ENCODE peak calls at places on chromosomes 2 and 18, in nine cellular contexts. One of them, this sample, is unnamed.

GRCh38 chr2:168712053-168712452 is 90.4 kb upstream of the NOSTRIN start:
- DNase-seq in GM12878: peak; percentile 91
- DNase-seq in sigmoid colon: no peak
- DNase-seq in K562: no peak
- DNase-seq in upper lobe of left lung: no peak
- DNase-seq in endothelial cell of umbilical vein: no peak
- DNase-seq in spleen: no peak
- DNase-seq in transverse colon: no peak
- DNase-seq in breast epithelium: no peak
- DNase-seq in this sample: no peak

GRCh38 chr18:45920367-45920766 is 46.8 kb downstream of the EPG5 start:
- DNase-seq in endothelial cell of umbilical vein: peak; percentile 72
- DNase-seq in breast epithelium: peak; percentile 82
- DNase-seq in sigmoid colon: peak; percentile 88
- DNase-seq in transverse colon: peak; percentile 60
- DNase-seq in spleen: peak; percentile 83
- DNase-seq in GM12878: no peak
- DNase-seq in upper lobe of left lung: peak; percentile 70
- DNase-seq in K562: no peak
- DNase-seq in this sample: no peak

GRCh38 chr2:69652206-69652605 is 8.7 kb upstream of the AAK1 start:
- DNase-seq in breast epithelium: no peak
- DNase-seq in sigmoid colon: no peak
- DNase-seq in spleen: no peak
- DNase-seq in GM12878: no peak
- DNase-seq in upper lobe of left lung: no peak
- DNase-seq in transverse colon: no peak
- DNase-seq in K562: no peak
- DNase-seq in endothelial cell of umbilical vein: no peak
- DNase-seq in this sample: no peak

GRCh38 chr2:29388071-29388470 is 272.9 kb downstream of the CLIP4 start:
- DNase-seq in transverse colon: no peak
- DNase-seq in GM12878: no peak
- DNase-seq in sigmoid colon: no peak
- DNase-seq in K562: no peak
- DNase-seq in breast epithelium: no peak
- DNase-seq in upper lobe of left lung: no peak
- DNase-seq in spleen: no peak
- DNase-seq in endothelial cell of umbilical vein: no peak
- DNase-seq in this sample: no peak

GRCh38 chr18:65439184-65439583 is 311.6 kb upstream of the CDH7 start:
- DNase-seq in transverse colon: no peak
- DNase-seq in upper lobe of left lung: no peak
- DNase-seq in breast epithelium: no peak
- DNase-seq in spleen: no peak
- DNase-seq in endothelial cell of umbilical vein: no peak
- DNase-seq in GM12878: no peak
- DNase-seq in sigmoid colon: no peak
- DNase-seq in K562: no peak
- DNase-seq in this sample: no peak

GRCh38 chr2:167732251-167732788 is 515.1 kb downstream of the STK39 start:
- DNase-seq in sigmoid colon: no peak
- DNase-seq in transverse colon: no peak
- DNase-seq in endothelial cell of umbilical vein: no peak
- DNase-seq in breast epithelium: no peak
- DNase-seq in GM12878: no peak
- DNase-seq in spleen: no peak
- DNase-seq in K562: no peak
- DNase-seq in upper lobe of left lung: no peak
- DNase-seq in this sample: no peak

GRCh38 chr2:53672881-53673522 is 94.6 kb upstream of the CHAC2 start:
- DNase-seq in spleen: no peak
- DNase-seq in sigmoid colon: no peak
- DNase-seq in upper lobe of left lung: no peak
- DNase-seq in breast epithelium: no peak
- DNase-seq in K562: no peak
- DNase-seq in GM12878: no peak
- DNase-seq in endothelial cell of umbilical vein: no peak
- DNase-seq in transverse colon: no peak
- DNase-seq in this sample: no peak

GRCh38 chr18:52510139-52510538 is 170.1 kb downstream of the DCC start:
- DNase-seq in breast epithelium: no peak
- DNase-seq in GM12878: no peak
- DNase-seq in upper lobe of left lung: no peak
- DNase-seq in spleen: no peak
- DNase-seq in sigmoid colon: no peak
- DNase-seq in endothelial cell of umbilical vein: no peak
- DNase-seq in K562: no peak
- DNase-seq in transverse colon: no peak
- DNase-seq in this sample: no peak

GRCh38 chr2:201118957-201119848 is 3.2 kb downstream of the CFLAR start:
- DNase-seq in transverse colon: no peak
- DNase-seq in spleen: no peak
- DNase-seq in upper lobe of left lung: no peak
- DNase-seq in sigmoid colon: no peak
- DNase-seq in K562: no peak
- DNase-seq in breast epithelium: no peak
- DNase-seq in endothelial cell of umbilical vein: peak; percentile 68
- DNase-seq in GM12878: no peak
- DNase-seq in this sample: no peak

GRCh38 chr18:62521588-62521987 is 1.2 kb upstream of the ZCCHC2 start:
- DNase-seq in breast epithelium: no peak
- DNase-seq in transverse colon: no peak
- DNase-seq in upper lobe of left lung: no peak
- DNase-seq in sigmoid colon: no peak
- DNase-seq in endothelial cell of umbilical vein: no peak
- DNase-seq in K562: no peak
- DNase-seq in spleen: no peak
- DNase-seq in GM12878: no peak
- DNase-seq in this sample: no peak

GRCh38 chr2:158325031-158325781 is 131.3 kb downstream of the CCDC148 start:
- DNase-seq in endothelial cell of umbilical vein: no peak
- DNase-seq in GM12878: no peak
- DNase-seq in sigmoid colon: no peak
- DNase-seq in transverse colon: no peak
- DNase-seq in breast epithelium: no peak
- DNase-seq in K562: no peak
- DNase-seq in spleen: no peak
- DNase-seq in upper lobe of left lung: no peak
- DNase-seq in this sample: no peak

GRCh38 chr2:102229141-102229764 is 42.4 kb downstream of the IL1RL2 start:
- DNase-seq in breast epithelium: no peak
- DNase-seq in K562: no peak
- DNase-seq in upper lobe of left lung: no peak
- DNase-seq in spleen: no peak
- DNase-seq in endothelial cell of umbilical vein: no peak
- DNase-seq in transverse colon: no peak
- DNase-seq in GM12878: no peak
- DNase-seq in sigmoid colon: no peak
- DNase-seq in this sample: no peak

GRCh38 chr2:121387591-121388325 is 102.8 kb upstream of the TFCP2L1 start:
- DNase-seq in endothelial cell of umbilical vein: no peak
- DNase-seq in K562: no peak
- DNase-seq in breast epithelium: no peak
- DNase-seq in GM12878: no peak
- DNase-seq in upper lobe of left lung: no peak
- DNase-seq in sigmoid colon: no peak
- DNase-seq in transverse colon: no peak
- DNase-seq in spleen: no peak
- DNase-seq in this sample: no peak

GRCh38 chr2:120441744-120442471 is 96.0 kb downstream of the INHBB start:
- DNase-seq in endothelial cell of umbilical vein: no peak
- DNase-seq in GM12878: no peak
- DNase-seq in transverse colon: peak; percentile 46
- DNase-seq in breast epithelium: peak; percentile 64
- DNase-seq in spleen: peak; percentile 66
- DNase-seq in upper lobe of left lung: peak; percentile 66
- DNase-seq in K562: no peak
- DNase-seq in sigmoid colon: peak; percentile 53
- DNase-seq in this sample: no peak

GRCh38 chr2:177400337-177400923 is 7.9 kb downstream of the AGPS start:
- DNase-seq in GM12878: no peak
- DNase-seq in endothelial cell of umbilical vein: no peak
- DNase-seq in transverse colon: no peak
- DNase-seq in sigmoid colon: no peak
- DNase-seq in upper lobe of left lung: no peak
- DNase-seq in K562: no peak
- DNase-seq in spleen: no peak
- DNase-seq in breast epithelium: no peak
- DNase-seq in this sample: no peak

GRCh38 chr2:192070099-192070498 is 124.6 kb downstream of the TMEFF2 start:
- DNase-seq in GM12878: no peak
- DNase-seq in K562: no peak
- DNase-seq in spleen: no peak
- DNase-seq in breast epithelium: no peak
- DNase-seq in transverse colon: no peak
- DNase-seq in endothelial cell of umbilical vein: no peak
- DNase-seq in sigmoid colon: no peak
- DNase-seq in upper lobe of left lung: no peak
- DNase-seq in this sample: no peak

GRCh38 chr18:69874058-69874457 is 73.6 kb downstream of the CD226 start:
- DNase-seq in endothelial cell of umbilical vein: no peak
- DNase-seq in K562: no peak
- DNase-seq in spleen: no peak
- DNase-seq in upper lobe of left lung: no peak
- DNase-seq in transverse colon: no peak
- DNase-seq in GM12878: no peak
- DNase-seq in sigmoid colon: no peak
- DNase-seq in breast epithelium: no peak
- DNase-seq in this sample: no peak

GRCh38 chr2:37781028-37781427 is 109.6 kb upstream of the CDC42EP3 start:
- DNase-seq in breast epithelium: no peak
- DNase-seq in endothelial cell of umbilical vein: peak; percentile 59
- DNase-seq in transverse colon: no peak
- DNase-seq in upper lobe of left lung: no peak
- DNase-seq in GM12878: no peak
- DNase-seq in spleen: no peak
- DNase-seq in K562: no peak
- DNase-seq in sigmoid colon: no peak
- DNase-seq in this sample: no peak

GRCh38 chr2:240247868-240248820 is 107.7 kb upstream of the OTOS start:
- DNase-seq in breast epithelium: no peak
- DNase-seq in GM12878: no peak
- DNase-seq in sigmoid colon: peak; percentile 47
- DNase-seq in transverse colon: no peak
- DNase-seq in upper lobe of left lung: no peak
- DNase-seq in spleen: peak; percentile 56
- DNase-seq in endothelial cell of umbilical vein: no peak
- DNase-seq in K562: no peak
- DNase-seq in this sample: no peak

DNA sequence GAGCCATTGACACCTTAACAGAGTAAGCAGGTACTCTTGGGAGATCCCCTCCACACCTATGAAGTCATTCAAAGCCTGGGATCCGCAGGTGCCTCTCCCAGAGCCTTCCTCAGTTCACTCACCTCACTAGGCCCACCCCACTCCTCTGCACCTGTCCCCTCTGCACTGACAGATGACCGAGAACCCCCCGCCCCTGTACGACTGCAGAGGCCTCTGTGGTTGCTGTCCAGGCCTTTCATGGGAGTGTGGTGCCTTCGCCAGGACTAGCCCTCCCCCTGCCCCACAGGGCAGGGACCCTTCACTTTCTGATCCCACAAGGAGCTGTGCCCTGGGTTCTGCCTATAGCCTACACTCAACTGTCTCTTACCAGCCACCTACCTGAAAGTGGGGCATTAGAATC is 238.5 kb downstream of the ZBTB7C start:
- DNase-seq in upper lobe of left lung: no peak
- DNase-seq in transverse colon: no peak
- DNase-seq in endothelial cell of umbilical vein: no peak
- DNase-seq in breast epithelium: no peak
- DNase-seq in GM12878: no peak
- DNase-seq in K562: no peak
- DNase-seq in sigmoid colon: peak; percentile 56
- DNase-seq in spleen: no peak
- DNase-seq in this sample: no peak
- H3K27ac ChIP-seq in upper lobe of left lung: no peak overlapping the region
- H3K27ac ChIP-seq in transverse colon: no peak overlapping the region
- H3K27ac ChIP-seq in endothelial cell of umbilical vein: no peak overlapping the region
- H3K27ac ChIP-seq in breast epithelium: no peak overlapping the region
- H3K27ac ChIP-seq in GM12878: no peak overlapping the region
- H3K27ac ChIP-seq in K562: no peak overlapping the region
- H3K27ac ChIP-seq in sigmoid colon: no peak overlapping the region
- H3K27ac ChIP-seq in spleen: no peak overlapping the region
- H3K27ac ChIP-seq in this sample: no peak overlapping the region

GRCh38 chr2:10557506-10558265 is 109.6 kb upstream of the ODC1 start:
- DNase-seq in K562: no peak
- DNase-seq in breast epithelium: no peak
- DNase-seq in endothelial cell of umbilical vein: no peak
- DNase-seq in transverse colon: no peak
- DNase-seq in sigmoid colon: no peak
- DNase-seq in GM12878: no peak
- DNase-seq in upper lobe of left lung: no peak
- DNase-seq in spleen: no peak
- DNase-seq in this sample: no peak
- H3K9me3 ChIP-seq in K562: no peaks in the 10 kb centered on the region
- H3K9me3 ChIP-seq in breast epithelium: no peaks in the 10 kb centered on the region
- H3K9me3 ChIP-seq in endothelial cell of umbilical vein: no peaks in the 10 kb centered on the region
- H3K9me3 ChIP-seq in transverse colon: no peaks in the 10 kb centered on the region
- H3K9me3 ChIP-seq in sigmoid colon: no peaks in the 10 kb centered on the region
- H3K9me3 ChIP-seq in GM12878: no peaks in the 10 kb centered on the region
- H3K9me3 ChIP-seq in upper lobe of left lung: no peaks in the 10 kb centered on the region
- H3K9me3 ChIP-seq in spleen: no peaks in the 10 kb centered on the region
- H3K9me3 ChIP-seq in this sample: no peaks in the 10 kb centered on the region

GRCh38 chr2:26144031-26144430 is 28.9 kb upstream of the GAREM2 start:
- DNase-seq in K562: no peak
- DNase-seq in transverse colon: peak; percentile 54
- DNase-seq in GM12878: no peak
- DNase-seq in upper lobe of left lung: no peak
- DNase-seq in breast epithelium: no peak
- DNase-seq in spleen: no peak
- DNase-seq in endothelial cell of umbilical vein: no peak
- DNase-seq in sigmoid colon: no peak
- DNase-seq in this sample: no peak
- TF ChIP-seq POLR2AphosphoS5 in K562: no peak
- TF ChIP-seq POLR2AphosphoS5 in transverse colon: no peak
- TF ChIP-seq POLR2AphosphoS5 in GM12878: no peak
- TF ChIP-seq POLR2AphosphoS5 in upper lobe of left lung: no peak
- TF ChIP-seq POLR2AphosphoS5 in breast epithelium: no peak
- TF ChIP-seq POLR2AphosphoS5 in spleen: no peak
- TF ChIP-seq POLR2AphosphoS5 in endothelial cell of umbilical vein: no peak
- TF ChIP-seq POLR2AphosphoS5 in sigmoid colon: no peak
- TF ChIP-seq POLR2AphosphoS5 in this sample: no peak

DNA sequence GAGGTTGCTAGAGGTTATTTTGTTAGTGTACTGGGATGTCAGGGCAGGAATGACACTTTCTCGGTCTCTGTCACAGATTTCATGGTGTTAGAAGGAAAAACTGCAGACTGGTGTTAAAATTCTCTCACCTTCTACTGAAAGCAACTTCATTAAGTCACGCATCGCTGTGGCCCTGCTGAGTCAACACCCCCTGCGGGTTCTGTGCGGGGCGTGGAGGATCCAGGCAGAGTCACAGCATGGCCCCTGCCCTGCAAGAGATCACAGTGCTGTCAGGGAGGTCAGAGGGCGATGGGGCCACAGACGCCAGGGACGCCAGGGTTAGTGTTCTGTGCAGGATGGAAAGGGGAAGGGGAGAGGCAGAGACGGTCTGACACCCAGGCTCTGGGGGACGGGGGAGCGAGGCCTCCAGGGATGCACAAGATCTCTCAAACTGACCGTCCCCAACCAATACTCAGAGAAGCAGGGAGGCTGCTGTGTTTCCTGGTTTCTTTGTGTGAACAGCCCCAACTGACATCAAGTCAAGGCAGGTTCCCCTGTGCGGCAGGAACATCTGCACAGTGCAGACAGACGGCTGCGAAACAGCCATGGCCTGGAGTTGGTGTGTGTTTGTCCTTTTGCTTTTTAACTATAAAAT is 354.9 kb upstream of the SALL3 start:
- DNase-seq in breast epithelium: no peak
- DNase-seq in GM12878: no peak
- DNase-seq in endothelial cell of umbilical vein: no peak
- DNase-seq in upper lobe of left lung: peak; percentile 19
- DNase-seq in K562: no peak
- DNase-seq in spleen: no peak
- DNase-seq in transverse colon: no peak
- DNase-seq in sigmoid colon: peak; percentile 38
- DNase-seq in this sample: no peak
- H3K27ac ChIP-seq in breast epithelium: no peak overlapping the region
- H3K27ac ChIP-seq in GM12878: no peak overlapping the region
- H3K27ac ChIP-seq in endothelial cell of umbilical vein: no peak overlapping the region
- H3K27ac ChIP-seq in upper lobe of left lung: no peak overlapping the region
- H3K27ac ChIP-seq in K562: no peak overlapping the region
- H3K27ac ChIP-seq in spleen: no peak overlapping the region
- H3K27ac ChIP-seq in transverse colon: no peak overlapping the region
- H3K27ac ChIP-seq in sigmoid colon: no peak overlapping the region
- H3K27ac ChIP-seq in this sample: no peak overlapping the region